ENCODE peak calls at places on chromosomes 13 and 19, in four cellular contexts. C, T, H and F are unnamed samples.

GRCh38 chr13:48891586-48891985 is 84.1 kb upstream of the FNDC3A start:
- DNase-seq in C (peak), T (peak), H (no peak), F (no peak)

GRCh38 chr13:71867101-71867814 is at the start of gene DACH1:
- DNase-seq in C (peak), T (peak), H (peak), F (peak)

GRCh38 chr13:98468929-98469328 is 108.0 kb downstream of the STK24 start:
- DNase-seq in C (no peak), T (no peak), H (no peak), F (no peak)

GRCh38 chr19:50344661-50345318 is 15.6 kb upstream of the KCNC3 start:
- DNase-seq in C (no peak), T (no peak), H (no peak), F (no peak)

GRCh38 chr13:113088691-113089020 is 16.9 kb upstream of the F7 start:
- DNase-seq in C (no peak), T (peak), H (no peak), F (no peak)

GRCh38 chr19:6483235-6483634 is 1.6 kb upstream of the DENND1C start:
- DNase-seq in C (no peak), T (no peak), H (no peak), F (no peak)

GRCh38 chr13:24274452-24274971 is 34.9 kb upstream of the C1QTNF9 start:
- DNase-seq in C (peak), T (no peak), H (no peak), F (no peak)

GRCh38 chr19:33365676-33366075 is 7.8 kb upstream of the CEBPG start:
- DNase-seq in C (no peak), T (no peak), H (peak), F (no peak)

GRCh38 chr19:54481326-54481930 is 8.3 kb upstream of the CDC42EP5 start:
- DNase-seq in C (peak), T (peak), H (peak), F (peak)

GRCh38 chr13:93957371-93957770 is 522.1 kb downstream of the DCT start:
- DNase-seq in C (no peak), T (no peak), H (no peak), F (no peak)

GRCh38 chr13:62251734-62252133 is 836.1 kb upstream of the PCDH20 start:
- DNase-seq in C (no peak), T (peak), H (no peak), F (no peak)

GRCh38 chr13:46377554-46377953 is 9.5 kb downstream of the RUBCNL start:
- DNase-seq in C (no peak), T (no peak), H (no peak), F (no peak)

GRCh38 chr13:90526711-90527110 is 820.8 kb upstream of the MIR17HG start:
- DNase-seq in C (no peak), T (no peak), H (no peak), F (no peak)

GRCh38 chr13:34361528-34361927 is 543.6 kb downstream of the RFC3 start:
- DNase-seq in C (no peak), T (peak), H (no peak), F (no peak)

DNA sequence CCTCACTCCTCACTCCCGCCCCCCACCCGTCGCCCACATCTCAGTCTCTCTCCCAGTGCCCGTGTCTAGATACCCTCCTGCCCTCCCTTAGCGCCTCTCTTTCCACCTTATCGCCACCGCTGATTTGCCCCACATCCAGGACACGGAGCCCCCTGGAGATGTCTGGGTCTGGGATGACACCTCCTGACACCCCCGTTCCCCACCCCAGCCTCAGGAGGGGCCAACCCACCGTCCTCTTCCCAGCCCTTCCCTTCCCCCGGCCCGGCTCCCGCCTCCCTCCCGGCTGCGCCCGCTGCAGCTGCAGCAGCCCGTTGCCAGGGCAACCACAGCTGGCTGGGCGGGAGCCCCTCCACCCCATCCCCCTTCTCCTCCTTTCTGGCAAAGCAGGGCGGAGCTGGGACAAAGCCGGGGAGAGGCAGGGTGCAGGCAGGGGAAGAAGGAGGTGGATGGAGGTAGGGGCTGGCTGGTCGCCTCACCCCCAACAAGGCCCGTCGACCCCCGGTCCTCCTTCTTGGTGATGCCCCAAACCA is 13.5 kb downstream of the DPF1 start:
- DNase-seq in C (peak), T (peak), H (no peak), F (no peak)
- H3K4me3 ChIP-seq in C (peak), T (peak), H (no peak), F (no peak)

DNA sequence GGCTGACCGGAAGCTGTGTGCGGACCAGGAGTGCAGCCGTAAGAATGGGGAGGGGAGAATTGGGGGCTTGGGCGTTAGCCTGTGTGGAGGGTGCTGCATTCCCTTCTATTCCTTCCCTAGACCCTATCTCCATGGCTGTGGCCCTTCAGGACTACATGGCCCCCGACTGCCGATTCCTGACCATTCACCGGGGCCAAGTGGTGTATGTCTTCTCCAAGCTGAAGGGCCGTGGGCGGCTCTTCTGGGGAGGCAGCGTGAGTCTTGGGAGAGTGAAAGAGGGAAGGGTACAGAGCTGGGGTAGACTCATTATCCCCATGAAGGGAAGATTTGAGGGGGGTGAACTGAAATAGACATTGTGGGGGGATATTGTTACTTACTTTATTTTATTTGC is 306 bp downstream of the MIA start:
- DNase-seq in C (no peak), T (no peak), H (no peak), F (no peak)
- H3K4me3 ChIP-seq in C (no peak), T (no peak), H (no peak), F (no peak)

GRCh38 chr13:41008349-41008980 is 10.7 kb downstream of the ELF1 start:
- DNase-seq in C (peak), T (no peak), H (peak), F (no peak)
- H3K4me3 ChIP-seq in C (no peak), T (no peak), H (no peak), F (peak)

DNA sequence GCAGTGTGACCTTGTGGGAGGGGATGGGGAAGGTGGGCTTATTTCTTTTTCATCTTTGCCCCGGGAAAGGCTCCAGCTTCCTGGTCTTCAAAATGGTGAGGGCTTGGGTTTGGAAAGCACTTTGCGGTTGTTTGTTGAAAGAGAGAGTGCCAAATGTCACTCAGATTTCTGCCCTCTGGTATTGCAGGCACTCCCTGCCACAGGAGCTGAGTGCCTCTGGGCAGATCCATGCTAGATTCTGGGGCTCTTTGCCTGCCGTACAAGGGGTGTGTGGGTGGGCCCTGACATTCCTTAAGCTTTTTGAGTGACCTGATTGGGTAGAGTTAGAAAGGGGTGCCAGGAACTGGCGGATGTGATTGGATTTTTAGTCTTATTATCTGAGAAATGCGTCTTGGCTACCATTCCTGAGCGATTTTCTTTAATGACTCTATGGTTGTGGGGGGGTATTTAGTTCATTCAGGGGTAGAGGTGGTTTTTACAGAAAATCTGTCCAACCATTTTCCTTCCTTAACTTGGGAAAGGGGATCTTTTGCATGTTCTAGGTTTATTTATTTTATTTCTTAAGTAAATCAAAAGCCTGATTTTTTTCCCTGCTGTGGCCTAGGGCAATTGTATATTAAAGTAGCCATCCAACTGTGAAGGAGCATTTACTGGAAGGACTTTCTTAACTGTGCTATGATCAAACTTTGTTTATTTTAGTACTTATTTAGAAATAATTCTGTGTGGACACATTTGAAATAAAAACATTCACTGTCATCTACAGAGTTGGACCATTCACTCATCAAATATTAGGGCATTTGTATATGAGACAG is 3.2 kb downstream of the ARHGAP35 start:
- DNase-seq in C (peak), T (peak), H (peak), F (no peak)
- H3K4me3 ChIP-seq in C (peak), T (peak), H (peak), F (no peak)

GRCh38 chr19:35755160-35755549 is 1.7 kb downstream of the HSPB6 start:
- DNase-seq in C (no peak), T (no peak), H (no peak), F (no peak)

GRCh38 chr19:35757749-35758608 is at the start of gene PROSER3:
- DNase-seq in C (peak), T (peak), H (peak), F (peak)

GRCh38 chr19:35755550-35756371 is 1.1 kb downstream of the HSPB6 start:
- DNase-seq in C (peak), T (no peak), H (peak), F (no peak)

GRCh38 chr19:35756373-35757230 is at the start of gene HSPB6:
- DNase-seq in C (peak), T (no peak), H (no peak), F (no peak)

GRCh38 chr19:35757231-35757748 is 461 bp upstream of the HSPB6 start:
- DNase-seq in C (peak), T (peak), H (no peak), F (no peak)
- H3K4me3 ChIP-seq in C (peak), T (peak), H (peak), F (peak)

DNA sequence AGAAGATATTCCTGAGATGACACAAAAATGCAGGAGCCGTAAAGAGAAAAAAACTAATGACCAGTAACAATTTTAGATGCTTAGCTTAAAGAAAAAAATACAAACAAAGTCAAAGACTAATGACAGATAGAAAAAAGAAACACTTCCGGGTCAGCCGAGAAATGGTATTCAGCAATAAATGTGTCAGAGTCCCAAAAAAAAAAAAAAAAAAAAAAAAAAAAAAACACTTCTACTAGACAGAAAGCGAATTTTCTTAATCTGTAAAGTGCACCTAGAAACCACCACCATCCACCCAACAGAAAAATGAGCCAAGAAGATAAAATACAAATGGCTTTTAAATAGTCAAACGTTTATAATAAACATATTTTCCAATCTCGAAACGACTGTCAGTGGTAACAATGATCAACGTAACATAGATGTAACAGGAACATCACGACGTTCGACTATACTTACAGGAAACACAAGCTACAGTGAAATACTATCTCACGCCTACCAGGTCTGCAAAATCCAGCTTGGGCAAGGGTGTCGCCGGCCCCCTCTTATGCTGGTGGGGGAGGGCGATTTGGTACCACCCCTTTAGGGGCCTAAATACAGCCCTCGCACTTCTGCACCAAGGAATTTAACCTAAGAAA is 10.6 kb downstream of the ABHD17A start:
- DNase-seq in C (no peak), T (no peak), H (peak), F (no peak)
- H3K4me3 ChIP-seq in C (peak), T (peak), H (peak), F (peak)

GRCh38 chr13:83452292-83452950 is 429.9 kb downstream of the SLITRK1 start:
- DNase-seq in C (no peak), T (peak), H (no peak), F (no peak)

GRCh38 chr13:83450586-83450985 is 431.7 kb downstream of the SLITRK1 start:
- DNase-seq in C (no peak), T (no peak), H (no peak), F (no peak)

GRCh38 chr13:83453300-83453699 is 429.0 kb downstream of the SLITRK1 start:
- DNase-seq in C (no peak), T (no peak), H (no peak), F (no peak)

GRCh38 chr13:83453723-83454122 is 428.6 kb downstream of the SLITRK1 start:
- DNase-seq in C (no peak), T (no peak), H (no peak), F (no peak)

GRCh38 chr13:83449666-83450395 is 432.4 kb downstream of the SLITRK1 start:
- DNase-seq in C (peak), T (no peak), H (no peak), F (no peak)
- H3K4me3 ChIP-seq in C (no peak), T (no peak), H (no peak), F (no peak)

GRCh38 chr19:32201661-32202060 is 143.7 kb upstream of the ZNF507 start:
- DNase-seq in C (no peak), T (no peak), H (no peak), F (peak)

GRCh38 chr19:32201211-32201610 is 144.2 kb upstream of the ZNF507 start:
- DNase-seq in C (no peak), T (no peak), H (no peak), F (no peak)

GRCh38 chr19:32202244-32202643 is 143.2 kb upstream of the ZNF507 start:
- DNase-seq in C (no peak), T (no peak), H (no peak), F (no peak)

GRCh38 chr19:32200312-32201038 is 144.9 kb upstream of the ZNF507 start:
- DNase-seq in C (no peak), T (no peak), H (no peak), F (no peak)

DNA sequence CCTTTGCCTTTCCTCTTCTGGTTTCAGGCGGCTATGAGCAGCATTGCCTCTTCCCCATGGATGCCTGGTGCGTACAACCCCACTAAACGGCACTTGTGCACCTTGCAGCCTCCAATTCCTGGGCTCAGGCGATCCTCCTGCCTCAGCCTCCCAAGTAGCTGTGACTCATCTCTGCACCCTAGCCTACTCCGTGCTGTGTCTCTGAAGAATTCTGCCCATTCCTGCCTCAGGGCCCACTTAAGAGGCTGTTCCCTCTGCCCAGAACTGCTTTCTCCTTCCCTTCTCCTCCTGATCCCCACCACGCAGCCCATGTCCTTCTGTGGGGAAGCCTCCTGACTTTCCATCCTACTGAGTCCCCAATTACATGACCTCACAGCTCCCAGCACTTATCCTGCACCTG is 142.2 kb upstream of the ZNF507 start:
- DNase-seq in C (no peak), T (no peak), H (no peak), F (no peak)
- H3K4me3 ChIP-seq in C (no peak), T (no peak), H (no peak), F (no peak)